ENCODE peak calls at places on chromosome 4, in six cellular contexts. U, D, K, A, R and H are unnamed samples.

GRCh38 chr4:18020671-18021469 is 685 bp downstream of the LCORL start:
- DNase-seq in U (peak), D (peak), K (peak), A (peak), R (peak), H (peak)

GRCh38 chr4:83255584-83255983 is 29.0 kb downstream of the COQ2 start:
- DNase-seq in U (no peak), D (no peak), K (peak), A (no peak), R (no peak), H (no peak)

GRCh38 chr4:121885115-121885514 is 14.8 kb upstream of the BBS7 start:
- DNase-seq in U (no peak), D (no peak), K (no peak), A (no peak), R (no peak), H (no peak)

GRCh38 chr4:109837014-109837413 is 9.2 kb downstream of the RRH start:
- DNase-seq in U (no peak), D (no peak), K (no peak), A (no peak), R (no peak), H (no peak)

GRCh38 chr4:47071863-47072441 is 40.6 kb downstream of the GABRB1 start:
- DNase-seq in U (no peak), D (no peak), K (no peak), A (no peak), R (no peak), H (peak)

GRCh38 chr4:26984896-26985295 is 124.3 kb downstream of the STIM2 start:
- DNase-seq in U (no peak), D (no peak), K (no peak), A (no peak), R (no peak), H (no peak)

GRCh38 chr4:136650541-136651277 is 881.6 kb downstream of the PCDH18 start:
- DNase-seq in U (no peak), D (no peak), K (peak), A (no peak), R (no peak), H (no peak)

GRCh38 chr4:148299337-148299736 is 142.9 kb downstream of the NR3C2 start:
- DNase-seq in U (no peak), D (no peak), K (no peak), A (no peak), R (no peak), H (no peak)

GRCh38 chr4:56731857-56732256 is 50.8 kb upstream of the HOPX start:
- DNase-seq in U (peak), D (no peak), K (peak), A (no peak), R (no peak), H (no peak)

GRCh38 chr4:26152051-26152450 is 168.8 kb upstream of the RBPJ start:
- DNase-seq in U (no peak), D (no peak), K (no peak), A (no peak), R (no peak), H (no peak)

GRCh38 chr4:118987959-118988634 is 99.4 kb downstream of the SYNPO2 start:
- DNase-seq in U (no peak), D (no peak), K (no peak), A (no peak), R (no peak), H (no peak)

GRCh38 chr4:185835814-185836213 is 23.8 kb upstream of the SORBS2 start:
- DNase-seq in U (no peak), D (no peak), K (no peak), A (no peak), R (no peak), H (no peak)

GRCh38 chr4:1033840-1034551 is 22.6 kb downstream of the FGFRL1 start:
- DNase-seq in U (peak), D (no peak), K (no peak), A (no peak), R (no peak), H (no peak)

GRCh38 chr4:170004656-170005250 is 21.4 kb downstream of the MFAP3L start:
- DNase-seq in U (no peak), D (no peak), K (no peak), A (no peak), R (no peak), H (no peak)

GRCh38 chr4:99754756-99755155 is 61.9 kb upstream of the DAPP1 start:
- DNase-seq in U (no peak), D (no peak), K (no peak), A (no peak), R (no peak), H (no peak)

GRCh38 chr4:22512306-22512705 is 3.6 kb downstream of the ADGRA3 start:
- DNase-seq in U (no peak), D (no peak), K (no peak), A (no peak), R (no peak), H (no peak)

GRCh38 chr4:98786866-98787265 is 128.5 kb upstream of the TSPAN5 start:
- DNase-seq in U (no peak), D (no peak), K (no peak), A (no peak), R (no peak), H (no peak)

GRCh38 chr4:53510981-53511380 is 80.3 kb downstream of the LNX1 start:
- DNase-seq in U (no peak), D (no peak), K (no peak), A (no peak), R (no peak), H (no peak)

GRCh38 chr4:72820107-72820506 is 249.4 kb downstream of the COX18 start:
- DNase-seq in U (no peak), D (no peak), K (no peak), A (no peak), R (no peak), H (no peak)

GRCh38 chr4:57661707-57662106 is 551.5 kb upstream of the IGFBP7 start:
- DNase-seq in U (no peak), D (no peak), K (no peak), A (no peak), R (no peak), H (no peak)

GRCh38 chr4:108301583-108302256 is 133.0 kb upstream of the LEF1 start:
- DNase-seq in U (no peak), D (no peak), K (peak), A (no peak), R (no peak), H (no peak)

GRCh38 chr4:155263480-155263879 is 55.0 kb downstream of the NPY2R start:
- DNase-seq in U (no peak), D (no peak), K (no peak), A (no peak), R (no peak), H (no peak)

GRCh38 chr4:146132445-146132844 is 43.1 kb upstream of the LSM6 start:
- DNase-seq in U (no peak), D (no peak), K (no peak), A (peak), R (no peak), H (peak)

GRCh38 chr4:53161475-53162423 is 204.1 kb downstream of the SCFD2 start:
- DNase-seq in U (no peak), D (no peak), K (no peak), A (no peak), R (no peak), H (no peak)

GRCh38 chr4:65665951-65666523 is 4.3 kb downstream of the EPHA5 start:
- DNase-seq in U (no peak), D (no peak), K (no peak), A (no peak), R (no peak), H (no peak)

GRCh38 chr4:119130365-119131065 is 5.1 kb upstream of the MYOZ2 start:
- DNase-seq in U (no peak), D (no peak), K (no peak), A (no peak), R (no peak), H (no peak)